ENCODE peak calls at places on chromosomes 3 and 15, in seven cellular contexts. One of them, this sample, is unnamed. For H3K4me1, the result is how much of the 10 kb centered on the place peaks cover.

GRCh38 chr15:25439456-25439836 is 622 bp upstream of the UBE3A start:
- DNase-seq in H1: no peak
- DNase-seq in H9: no peak
- DNase-seq in trophoblast cell: no peak
- DNase-seq in neuronal stem cell: peak
- DNase-seq in IMR-90: peak
- DNase-seq in mesenchymal stem cell: no peak
- DNase-seq in this sample: peak

GRCh38 chr3:151169700-151170224 is 33.3 kb downstream of the GPR171 start:
- DNase-seq in IMR-90: no peak
- DNase-seq in mesenchymal stem cell: no peak
- DNase-seq in trophoblast cell: no peak
- DNase-seq in H9: no peak
- DNase-seq in neuronal stem cell: no peak
- DNase-seq in H1: no peak
- DNase-seq in this sample: no peak

GRCh38 chr3:128416578-128417150 is 50.0 kb downstream of the DNAJB8 start:
- DNase-seq in mesenchymal stem cell: peak
- DNase-seq in H1: no peak
- DNase-seq in H9: no peak
- DNase-seq in IMR-90: peak
- DNase-seq in trophoblast cell: peak
- DNase-seq in neuronal stem cell: no peak
- DNase-seq in this sample: peak

GRCh38 chr3:127777332-127777731 is 45.0 kb downstream of the MGLL start:
- DNase-seq in neuronal stem cell: no peak
- DNase-seq in mesenchymal stem cell: no peak
- DNase-seq in H1: no peak
- DNase-seq in IMR-90: no peak
- DNase-seq in H9: no peak
- DNase-seq in trophoblast cell: no peak
- DNase-seq in this sample: no peak

GRCh38 chr3:46406786-46407611 is at the start of the genes CCR5AS and CCRL2:
- DNase-seq in H9: no peak
- DNase-seq in mesenchymal stem cell: peak
- DNase-seq in trophoblast cell: peak
- DNase-seq in neuronal stem cell: no peak
- DNase-seq in H1: no peak
- DNase-seq in IMR-90: peak
- DNase-seq in this sample: peak

GRCh38 chr3:39280569-39280968 is 733 bp upstream of the CX3CR1 start:
- DNase-seq in neuronal stem cell: no peak
- DNase-seq in H9: no peak
- DNase-seq in mesenchymal stem cell: no peak
- DNase-seq in trophoblast cell: no peak
- DNase-seq in H1: no peak
- DNase-seq in IMR-90: no peak
- DNase-seq in this sample: no peak

GRCh38 chr15:95405447-95405846 is 925.1 kb upstream of the NR2F2 start:
- DNase-seq in neuronal stem cell: no peak
- DNase-seq in IMR-90: peak
- DNase-seq in H9: no peak
- DNase-seq in trophoblast cell: no peak
- DNase-seq in mesenchymal stem cell: peak
- DNase-seq in H1: no peak
- DNase-seq in this sample: no peak

GRCh38 chr15:35465763-35466162 is 80.2 kb downstream of the DPH6 start:
- DNase-seq in neuronal stem cell: no peak
- DNase-seq in mesenchymal stem cell: no peak
- DNase-seq in IMR-90: peak
- DNase-seq in H1: no peak
- DNase-seq in H9: no peak
- DNase-seq in trophoblast cell: no peak
- DNase-seq in this sample: peak

GRCh38 chr3:122577409-122578028 is at the start of gene PARP15:
- DNase-seq in H1: peak
- DNase-seq in neuronal stem cell: no peak
- DNase-seq in IMR-90: no peak
- DNase-seq in mesenchymal stem cell: peak
- DNase-seq in H9: peak
- DNase-seq in trophoblast cell: no peak
- DNase-seq in this sample: peak

GRCh38 chr3:153259956-153260355 is 97.9 kb downstream of the RAP2B start:
- DNase-seq in trophoblast cell: no peak
- DNase-seq in IMR-90: no peak
- DNase-seq in H9: no peak
- DNase-seq in mesenchymal stem cell: no peak
- DNase-seq in neuronal stem cell: no peak
- DNase-seq in H1: no peak
- DNase-seq in this sample: no peak

GRCh38 chr3:34842706-34843478 is 796.4 kb upstream of the ARPP21 start:
- DNase-seq in H9: no peak
- DNase-seq in neuronal stem cell: no peak
- DNase-seq in mesenchymal stem cell: no peak
- DNase-seq in trophoblast cell: no peak
- DNase-seq in H1: no peak
- DNase-seq in IMR-90: no peak
- DNase-seq in this sample: peak

GRCh38 chr3:153162513-153163348 is 705 bp downstream of the RAP2B start:
- DNase-seq in IMR-90: peak
- DNase-seq in H9: peak
- DNase-seq in H1: no peak
- DNase-seq in trophoblast cell: peak
- DNase-seq in neuronal stem cell: peak
- DNase-seq in mesenchymal stem cell: peak
- DNase-seq in this sample: peak

GRCh38 chr3:66220066-66220465 is 735 bp upstream of the SLC25A26 start:
- DNase-seq in trophoblast cell: no peak
- DNase-seq in IMR-90: no peak
- DNase-seq in H9: no peak
- DNase-seq in neuronal stem cell: no peak
- DNase-seq in mesenchymal stem cell: peak
- DNase-seq in H1: no peak
- DNase-seq in this sample: no peak

GRCh38 chr3:150376001-150376848 is 31.9 kb upstream of the TSC22D2 start:
- DNase-seq in neuronal stem cell: no peak
- DNase-seq in H9: no peak
- DNase-seq in trophoblast cell: no peak
- DNase-seq in IMR-90: peak
- DNase-seq in mesenchymal stem cell: peak
- DNase-seq in H1: no peak
- DNase-seq in this sample: no peak

GRCh38 chr3:48433472-48434118 is 3.7 kb upstream of the PLXNB1 start:
- DNase-seq in neuronal stem cell: no peak
- DNase-seq in H1: no peak
- DNase-seq in IMR-90: peak
- DNase-seq in mesenchymal stem cell: no peak
- DNase-seq in H9: no peak
- DNase-seq in trophoblast cell: peak
- DNase-seq in this sample: no peak

GRCh38 chr3:28924744-28925360 is 356.0 kb upstream of the RBMS3 start:
- DNase-seq in trophoblast cell: no peak
- DNase-seq in IMR-90: no peak
- DNase-seq in mesenchymal stem cell: peak
- DNase-seq in H9: no peak
- DNase-seq in neuronal stem cell: no peak
- DNase-seq in H1: no peak
- DNase-seq in this sample: peak

GRCh38 chr3:195815169-195815771 is 3.5 kb upstream of the MUC4 start:
- DNase-seq in H9: peak
- DNase-seq in IMR-90: peak
- DNase-seq in trophoblast cell: no peak
- DNase-seq in neuronal stem cell: no peak
- DNase-seq in H1: no peak
- DNase-seq in mesenchymal stem cell: no peak
- DNase-seq in this sample: peak

GRCh38 chr15:35519536-35520149 is 26.3 kb downstream of the DPH6 start:
- DNase-seq in H9: no peak
- DNase-seq in mesenchymal stem cell: peak
- DNase-seq in IMR-90: peak
- DNase-seq in neuronal stem cell: peak
- DNase-seq in H1: no peak
- DNase-seq in trophoblast cell: peak
- DNase-seq in this sample: peak

GRCh38 chr3:163582967-163583366 is 1495.3 kb downstream of the SI start:
- DNase-seq in neuronal stem cell: no peak
- DNase-seq in H9: no peak
- DNase-seq in IMR-90: no peak
- DNase-seq in trophoblast cell: no peak
- DNase-seq in mesenchymal stem cell: no peak
- DNase-seq in H1: no peak
- DNase-seq in this sample: no peak

GRCh38 chr15:46111730-46112129 is 476.9 kb downstream of the SQOR start:
- DNase-seq in H9: no peak
- DNase-seq in mesenchymal stem cell: no peak
- DNase-seq in trophoblast cell: no peak
- DNase-seq in H1: no peak
- DNase-seq in IMR-90: no peak
- DNase-seq in neuronal stem cell: no peak
- DNase-seq in this sample: peak

GRCh38 chr15:48634934-48635333 is 10.6 kb downstream of the FBN1 start:
- DNase-seq in IMR-90: peak
- DNase-seq in H9: no peak
- DNase-seq in mesenchymal stem cell: peak
- DNase-seq in neuronal stem cell: no peak
- DNase-seq in H1: no peak
- DNase-seq in trophoblast cell: no peak
- DNase-seq in this sample: no peak

GRCh38 chr15:81398456-81398855 is 24.4 kb upstream of the TMC3 start:
- DNase-seq in IMR-90: no peak
- DNase-seq in mesenchymal stem cell: no peak
- DNase-seq in trophoblast cell: no peak
- DNase-seq in H1: no peak
- DNase-seq in H9: no peak
- DNase-seq in neuronal stem cell: no peak
- DNase-seq in this sample: no peak

GRCh38 chr3:184320099-184320445 is 5.7 kb downstream of the EIF4G1 start:
- DNase-seq in H1: no peak
- DNase-seq in neuronal stem cell: no peak
- DNase-seq in trophoblast cell: no peak
- DNase-seq in IMR-90: peak
- DNase-seq in H9: no peak
- DNase-seq in mesenchymal stem cell: peak
- DNase-seq in this sample: no peak

GRCh38 chr3:133996251-133996661 is 33.5 kb downstream of the SLCO2A1 start:
- DNase-seq in H1: no peak
- DNase-seq in neuronal stem cell: no peak
- DNase-seq in IMR-90: no peak
- DNase-seq in H9: peak
- DNase-seq in mesenchymal stem cell: no peak
- DNase-seq in trophoblast cell: no peak
- DNase-seq in this sample: peak

GRCh38 chr15:23857028-23857641 is 170.0 kb upstream of the NDN start:
- DNase-seq in H1: no peak
- DNase-seq in trophoblast cell: no peak
- DNase-seq in IMR-90: peak
- DNase-seq in mesenchymal stem cell: peak
- DNase-seq in H9: peak
- DNase-seq in neuronal stem cell: peak
- DNase-seq in this sample: peak
- H3K4me1 ChIP-seq in H1: under half
- H3K4me1 ChIP-seq in trophoblast cell: under half
- H3K4me1 ChIP-seq in IMR-90: under half
- H3K4me1 ChIP-seq in mesenchymal stem cell: under half
- H3K4me1 ChIP-seq in H9: under half
- H3K4me1 ChIP-seq in neuronal stem cell: under half
- H3K4me1 ChIP-seq in this sample: under half

GRCh38 chr3:53731934-53732624 is 114.1 kb downstream of the CHDH start:
- DNase-seq in IMR-90: no peak
- DNase-seq in neuronal stem cell: no peak
- DNase-seq in H9: no peak
- DNase-seq in H1: no peak
- DNase-seq in trophoblast cell: no peak
- DNase-seq in mesenchymal stem cell: no peak
- DNase-seq in this sample: no peak
- H3K23ac ChIP-seq in IMR-90: no peak
- H3K23ac ChIP-seq in neuronal stem cell: no peak
- H3K23ac ChIP-seq in H9: no peak
- H3K23ac ChIP-seq in H1: no peak
- H3K23ac ChIP-seq in trophoblast cell: no peak
- H3K23ac ChIP-seq in mesenchymal stem cell: no peak
- H3K23ac ChIP-seq in this sample: no peak

GRCh38 chr15:31364301-31365031 is 37.8 kb downstream of the KLF13 start:
- DNase-seq in H9: peak
- DNase-seq in H1: no peak
- DNase-seq in IMR-90: no peak
- DNase-seq in trophoblast cell: peak
- DNase-seq in neuronal stem cell: no peak
- DNase-seq in mesenchymal stem cell: no peak
- DNase-seq in this sample: peak
- H3K4me1 ChIP-seq in H9: under half
- H3K4me1 ChIP-seq in H1: under half
- H3K4me1 ChIP-seq in IMR-90: under half
- H3K4me1 ChIP-seq in trophoblast cell: half or more
- H3K4me1 ChIP-seq in neuronal stem cell: under half
- H3K4me1 ChIP-seq in mesenchymal stem cell: under half
- H3K4me1 ChIP-seq in this sample: under half

DNA sequence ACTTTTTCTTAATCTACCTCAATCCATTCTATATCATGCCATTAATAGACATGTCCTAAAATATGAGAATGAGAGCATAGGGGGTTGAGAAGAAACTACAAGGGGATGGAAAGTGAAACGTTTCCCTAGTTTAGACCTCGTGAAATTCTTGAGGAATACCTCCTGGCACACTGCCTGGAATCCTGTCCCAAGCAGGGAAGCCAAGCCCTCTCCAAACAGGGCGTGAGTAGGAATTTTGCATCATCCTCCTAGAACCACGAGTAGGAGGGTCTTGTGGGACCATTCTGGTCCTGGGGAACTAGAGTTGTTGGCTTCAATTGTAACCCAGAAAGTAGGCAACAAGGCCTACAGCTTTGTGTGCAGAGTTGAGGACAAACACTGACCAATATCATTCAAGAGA is 19.6 kb upstream of the C3orf80 start:
- DNase-seq in neuronal stem cell: no peak
- DNase-seq in trophoblast cell: no peak
- DNase-seq in H9: no peak
- DNase-seq in IMR-90: no peak
- DNase-seq in mesenchymal stem cell: no peak
- DNase-seq in H1: no peak
- DNase-seq in this sample: no peak
- H3K23ac ChIP-seq in neuronal stem cell: no peak
- H3K23ac ChIP-seq in trophoblast cell: no peak
- H3K23ac ChIP-seq in H9: no peak
- H3K23ac ChIP-seq in IMR-90: no peak
- H3K23ac ChIP-seq in mesenchymal stem cell: no peak
- H3K23ac ChIP-seq in H1: no peak
- H3K23ac ChIP-seq in this sample: no peak

This sample was measured in mesendoderm.